ENCODE peak calls at places on chromosomes 2 and 18, in eight cellular contexts. F is HCT116, K is OCI-LY7, U is neural progenitor cell, J is SK-N-SH, M is MM.1S, Y is hepatocyte, H is PC-3. N is an unnamed sample. For H3K9me3, the result is how much of the 10 kb centered on the place peaks cover.

GRCh38 chr2:9914384-9915065 is 37.0 kb upstream of the GRHL1 start:
- DNase-seq in J (no peak), M (peak), U (no peak), F (peak), H (peak), K (no peak), Y (peak), N (peak)

GRCh38 chr2:121236101-121236640 is 48.8 kb downstream of the TFCP2L1 start:
- DNase-seq in K (no peak), U (no peak), J (no peak), F (no peak), Y (no peak), H (no peak), M (no peak), N (no peak)

GRCh38 chr18:35692866-35693265 is 111.3 kb downstream of the GALNT1 start:
- DNase-seq in U (no peak), K (no peak), M (no peak), F (no peak), Y (peak), H (no peak), J (no peak), N (no peak)

GRCh38 chr2:97701186-97701585 is 12.2 kb upstream of the ZAP70 start:
- DNase-seq in K (no peak), M (no peak), U (no peak), Y (no peak), J (no peak), H (no peak), F (no peak), N (no peak)

GRCh38 chr2:180776924-180777323 is 203.5 kb upstream of the UBE2E3 start:
- DNase-seq in H (no peak), Y (no peak), K (no peak), F (no peak), J (no peak), U (no peak), M (no peak), N (peak)

GRCh38 chr2:64609229-64609994 is 44.3 kb downstream of the SERTAD2 start:
- DNase-seq in M (peak), H (peak), F (no peak), U (peak), Y (peak), K (peak), J (peak), N (peak)

GRCh38 chr2:148027822-148028221 is 6.9 kb downstream of the MBD5 start:
- DNase-seq in J (no peak), F (no peak), H (no peak), K (no peak), Y (no peak), M (no peak), U (no peak), N (peak)

GRCh38 chr2:86202702-86203101 is 3.4 kb downstream of the MRPL35 start:
- DNase-seq in Y (no peak), K (no peak), M (no peak), U (no peak), H (no peak), J (no peak), F (no peak), N (no peak)

GRCh38 chr2:10934979-10935350 is 23.2 kb downstream of the KCNF1 start:
- DNase-seq in F (no peak), M (no peak), U (no peak), K (no peak), Y (no peak), J (peak), H (no peak), N (no peak)

GRCh38 chr18:45521151-45521550 is 94.1 kb upstream of the SLC14A2 start:
- DNase-seq in K (no peak), M (no peak), H (no peak), U (no peak), Y (no peak), F (no peak), J (no peak), N (peak)

GRCh38 chr2:197090713-197091367 is 164.3 kb upstream of the PGAP1 start:
- DNase-seq in F (no peak), J (peak), H (no peak), K (no peak), M (no peak), U (no peak), Y (no peak), N (no peak)

GRCh38 chr2:174445248-174445647 is 41.6 kb downstream of the GPR155 start:
- DNase-seq in K (no peak), U (no peak), M (no peak), Y (no peak), H (no peak), J (no peak), F (no peak), N (peak)

GRCh38 chr2:55802067-55802466 is 108.4 kb upstream of the PNPT1 start:
- DNase-seq in F (no peak), M (no peak), K (no peak), U (no peak), H (no peak), J (no peak), Y (no peak), N (no peak)

GRCh38 chr2:27800856-27801255 is 29.3 kb downstream of the MRPL33 start:
- DNase-seq in F (no peak), K (no peak), J (no peak), M (no peak), U (no peak), H (no peak), Y (no peak), N (no peak)

GRCh38 chr18:50006470-50007046 is 188.4 kb downstream of the MYO5B start:
- DNase-seq in H (no peak), F (no peak), U (no peak), K (no peak), J (no peak), Y (no peak), M (peak), N (no peak)

GRCh38 chr18:71784777-71785176 is 759.4 kb downstream of the CBLN2 start:
- DNase-seq in K (peak), U (no peak), Y (peak), M (peak), H (peak), F (no peak), J (peak), N (peak)

GRCh38 chr2:122748552-122749011 is 993.1 kb downstream of the TSN start:
- DNase-seq in U (peak), M (no peak), Y (peak), J (no peak), K (no peak), H (peak), F (no peak), N (peak)

GRCh38 chr2:227450921-227451654 is 20.9 kb upstream of the AGFG1 start:
- DNase-seq in M (no peak), J (peak), F (no peak), Y (peak), K (no peak), U (no peak), H (no peak), N (peak)

GRCh38 chr2:67994716-67995115 is 68.1 kb downstream of the C1D start:
- DNase-seq in K (no peak), H (no peak), J (no peak), M (no peak), U (no peak), F (no peak), Y (no peak), N (no peak)
- TF ChIP-seq EZH2phosphoT487 in K (no peak), H (no peak), J (no peak), M (no peak), U (no peak), F (no peak), Y (no peak), N (no peak)

DNA sequence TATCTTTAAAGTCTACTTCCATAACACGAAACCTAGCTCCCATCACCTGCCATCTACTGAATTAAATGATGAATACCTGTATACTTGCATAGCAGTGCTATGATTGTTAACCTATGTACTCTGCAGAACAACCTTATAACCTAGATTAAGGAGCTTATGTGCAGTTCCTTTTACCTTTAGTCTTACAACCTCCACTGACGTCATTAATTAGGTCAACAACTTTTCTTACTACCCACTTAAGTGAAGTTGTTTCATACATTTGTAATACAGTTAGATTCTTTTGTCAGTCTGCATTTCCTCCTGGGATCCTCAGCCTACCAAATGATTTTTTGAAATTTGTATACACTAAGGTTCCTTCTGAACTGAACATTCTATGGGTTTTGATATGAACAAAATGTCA is 1082.3 kb downstream of the SUCLG1 start:
- DNase-seq in M (no peak), U (no peak), F (no peak), H (no peak), Y (no peak), K (no peak), J (no peak), N (no peak)
- H3K9me3 ChIP-seq in M (under half), U (under half), F (under half), H (under half), Y (under half), K (under half), J (under half), N (under half)

GRCh38 chr2:36483290-36483689 is 114.7 kb downstream of the FEZ2 start:
- DNase-seq in J (no peak), M (no peak), U (no peak), K (no peak), H (no peak), F (no peak), Y (no peak), N (no peak)
- TF ChIP-seq EZH2phosphoT487 in J (no peak), M (no peak), U (no peak), K (no peak), H (no peak), F (no peak), Y (no peak), N (no peak)

GRCh38 chr18:73365018-73365417 is 497.2 kb upstream of the NETO1 start:
- DNase-seq in J (no peak), K (no peak), F (no peak), H (peak), M (no peak), Y (no peak), U (no peak), N (peak)

GRCh38 chr18:73366713-73367112 is 498.9 kb upstream of the NETO1 start:
- DNase-seq in J (no peak), Y (no peak), K (no peak), F (no peak), H (no peak), M (no peak), U (no peak), N (peak)
- H3K9me3 ChIP-seq in J (under half), Y (under half), K (under half), F (under half), H (under half), M (under half), U (under half), N (under half)

GRCh38 chr2:7924033-7924762 is 757.7 kb upstream of the ID2 start:
- DNase-seq in F (no peak), K (no peak), Y (no peak), H (no peak), U (no peak), M (no peak), J (no peak), N (no peak)
- TF ChIP-seq EZH2phosphoT487 in F (no peak), K (no peak), Y (no peak), H (no peak), U (no peak), M (no peak), J (no peak), N (no peak)

GRCh38 chr2:189982777-189983394 is 79.6 kb downstream of the MSTN start:
- DNase-seq in J (peak), Y (no peak), F (no peak), K (peak), U (peak), M (peak), H (peak), N (peak)
- H3K9me3 ChIP-seq in J (under half), Y (under half), F (under half), K (under half), U (under half), M (under half), H (under half), N (under half)

GRCh38 chr2:6864938-6865345 is 765 bp downstream of the CMPK2 start:
- DNase-seq in U (peak), K (no peak), J (no peak), Y (no peak), M (no peak), H (no peak), F (no peak), N (no peak)

GRCh38 chr2:6864251-6864758 is 1.4 kb downstream of the CMPK2 start:
- DNase-seq in U (no peak), F (no peak), Y (no peak), J (no peak), K (no peak), M (no peak), H (no peak), N (no peak)

GRCh38 chr2:6866982-6867381 is 1.3 kb upstream of the CMPK2 start:
- DNase-seq in H (no peak), M (no peak), U (no peak), F (no peak), K (no peak), J (no peak), Y (no peak), N (no peak)

GRCh38 chr2:6866239-6866745 is 585 bp upstream of the CMPK2 start:
- DNase-seq in Y (peak), F (peak), U (peak), K (peak), H (peak), J (peak), M (peak), N (peak)

DNA sequence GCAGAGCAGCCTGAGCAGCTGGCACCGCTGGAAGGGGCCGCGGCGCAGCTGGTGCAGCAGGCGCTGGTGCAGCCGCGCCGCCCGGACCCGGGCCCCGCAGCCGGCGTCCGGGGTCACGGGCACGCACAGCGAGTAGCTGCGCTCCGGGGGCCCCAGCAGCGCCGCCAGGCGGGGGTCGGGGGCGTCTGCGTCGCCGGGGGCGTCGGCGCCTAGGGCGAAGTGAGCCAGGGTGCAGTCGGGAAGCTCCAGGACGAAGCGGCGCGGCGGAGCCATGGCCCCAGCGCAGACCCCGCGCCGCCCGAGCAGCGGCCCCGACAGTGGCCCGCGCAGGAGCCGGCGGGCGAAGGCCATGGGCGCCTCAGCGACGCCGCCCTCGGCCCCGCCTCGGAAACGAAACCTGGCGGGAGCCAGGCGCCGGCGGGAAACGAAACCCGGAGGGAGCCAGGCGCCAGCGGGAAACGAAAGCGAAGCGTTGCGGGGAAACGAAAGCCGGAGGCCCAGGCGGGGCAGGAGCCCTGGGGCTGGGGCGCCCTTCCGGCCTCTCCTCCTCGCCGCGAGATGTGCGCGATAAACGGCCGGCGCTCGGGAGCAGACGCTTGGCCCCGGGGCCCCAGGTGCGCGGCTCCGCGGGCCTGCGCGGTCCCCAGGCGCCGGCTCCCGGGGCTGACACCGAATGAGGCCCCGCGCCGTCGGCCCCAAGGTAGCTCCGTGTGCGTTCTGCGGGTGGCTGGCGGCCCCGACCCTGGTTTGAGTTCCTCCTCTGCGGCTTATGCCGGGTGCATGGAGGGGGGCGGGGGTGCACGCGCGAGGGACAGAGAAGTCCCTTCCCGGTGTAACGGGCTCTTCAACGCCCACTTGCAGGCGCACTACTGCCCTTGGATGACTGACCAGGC is at the start of gene CMPK2:
- DNase-seq in U (peak), H (peak), K (peak), M (peak), J (peak), Y (peak), F (no peak), N (peak)
- TF ChIP-seq EZH2phosphoT487 in U (peak), H (no peak), K (no peak), M (no peak), J (no peak), Y (no peak), F (no peak), N (no peak)

GRCh38 chr18:14925281-14925709 is 177.3 kb downstream of the ANKRD30B start:
- DNase-seq in F (no peak), H (no peak), U (no peak), J (no peak), M (no peak), K (no peak), Y (no peak), N (no peak)
- H3K9me3 ChIP-seq in F (under half), H (under half), U (under half), J (under half), M (under half), K (under half), Y (under half), N (under half)

N was measured in GM23248.